ENCODE peak calls at places on chromosome 10, in five cellular contexts. G, V, A, F and U are unnamed samples.

GRCh38 chr10:28806951-28807759 is 129.8 kb downstream of the BAMBI start:
- DNase-seq in A (no peak), G (no peak), F (no peak), V (no peak), U (no peak)

GRCh38 chr10:69742928-69743602 is 58.6 kb upstream of the COL13A1 start:
- DNase-seq in V (no peak), G (peak), F (no peak), A (no peak), U (no peak)

GRCh38 chr10:43868952-43869351 is 220.3 kb upstream of the ZNF32 start:
- DNase-seq in A (no peak), F (peak), G (no peak), V (no peak), U (no peak)

GRCh38 chr10:124827474-124827873 is 25.9 kb downstream of the ABRAXAS2 start:
- DNase-seq in F (no peak), A (no peak), G (peak), V (no peak), U (no peak)

GRCh38 chr10:42981358-42982236 is 95.3 kb upstream of the RET start:
- DNase-seq in V (no peak), G (no peak), A (no peak), F (peak), U (no peak)

GRCh38 chr10:29998142-29998808 is 61.1 kb downstream of the JCAD start:
- DNase-seq in G (peak), V (peak), A (no peak), F (peak), U (peak)

GRCh38 chr10:102241037-102241443 is 272 bp downstream of the PITX3 start:
- DNase-seq in V (no peak), A (no peak), F (no peak), G (no peak), U (no peak)

GRCh38 chr10:129442866-129443265 is 24.2 kb upstream of the MGMT start:
- DNase-seq in A (no peak), V (no peak), F (no peak), G (no peak), U (peak)